ENCODE peak calls at places on chromosomes 6 and 20, in six cellular contexts. One of them, this sample, is unnamed. For H3K27me3 and H3K4me1, the result is how much of the 10 kb centered on the place peaks cover.

GRCh38 chr6:50093938-50094272 is 44.2 kb upstream of the DEFB112 start:
- DNase-seq in adipocyte: no peak
- DNase-seq in aorta: no peak
- DNase-seq in Peyer's patch: no peak
- DNase-seq in GM23248: no peak
- DNase-seq in mammary epithelial cell: no peak
- DNase-seq in this sample: no peak

GRCh38 chr20:58546756-58547526 is 31.7 kb upstream of the APCDD1L start:
- DNase-seq in Peyer's patch: peak
- DNase-seq in GM23248: no peak
- DNase-seq in aorta: no peak
- DNase-seq in adipocyte: no peak
- DNase-seq in mammary epithelial cell: no peak
- DNase-seq in this sample: no peak

GRCh38 chr20:18688676-18689075 is 100.8 kb downstream of the DTD1 start:
- DNase-seq in mammary epithelial cell: no peak
- DNase-seq in Peyer's patch: no peak
- DNase-seq in aorta: no peak
- DNase-seq in adipocyte: no peak
- DNase-seq in GM23248: no peak
- DNase-seq in this sample: no peak

GRCh38 chr6:50143011-50143719 is 93.4 kb upstream of the DEFB112 start:
- DNase-seq in GM23248: no peak
- DNase-seq in Peyer's patch: no peak
- DNase-seq in mammary epithelial cell: no peak
- DNase-seq in aorta: no peak
- DNase-seq in adipocyte: no peak
- DNase-seq in this sample: no peak

GRCh38 chr6:15499591-15499990 is 163.2 kb downstream of the DTNBP1 start:
- DNase-seq in Peyer's patch: no peak
- DNase-seq in mammary epithelial cell: no peak
- DNase-seq in aorta: no peak
- DNase-seq in GM23248: no peak
- DNase-seq in adipocyte: no peak
- DNase-seq in this sample: no peak

GRCh38 chr20:49951160-49951559 is 15.0 kb downstream of the RNF114 start:
- DNase-seq in GM23248: peak
- DNase-seq in mammary epithelial cell: peak
- DNase-seq in aorta: no peak
- DNase-seq in Peyer's patch: no peak
- DNase-seq in adipocyte: peak
- DNase-seq in this sample: no peak

GRCh38 chr6:157557541-157557940 is 176.6 kb downstream of the ZDHHC14 start:
- DNase-seq in GM23248: no peak
- DNase-seq in mammary epithelial cell: no peak
- DNase-seq in aorta: no peak
- DNase-seq in adipocyte: no peak
- DNase-seq in Peyer's patch: peak
- DNase-seq in this sample: no peak

GRCh38 chr6:154672086-154672485 is 61.1 kb upstream of the SCAF8 start:
- DNase-seq in adipocyte: no peak
- DNase-seq in mammary epithelial cell: no peak
- DNase-seq in aorta: no peak
- DNase-seq in Peyer's patch: no peak
- DNase-seq in GM23248: no peak
- DNase-seq in this sample: no peak

GRCh38 chr6:13834762-13835161 is 20.4 kb upstream of the MCUR1 start:
- DNase-seq in adipocyte: no peak
- DNase-seq in mammary epithelial cell: no peak
- DNase-seq in aorta: no peak
- DNase-seq in GM23248: no peak
- DNase-seq in Peyer's patch: no peak
- DNase-seq in this sample: no peak

GRCh38 chr6:142570221-142570671 is 268.4 kb downstream of the ADGRG6 start:
- DNase-seq in mammary epithelial cell: peak
- DNase-seq in GM23248: peak
- DNase-seq in adipocyte: peak
- DNase-seq in Peyer's patch: no peak
- DNase-seq in aorta: no peak
- DNase-seq in this sample: no peak

GRCh38 chr6:10410214-10410873 is 4.5 kb downstream of the TFAP2A start:
- DNase-seq in Peyer's patch: no peak
- DNase-seq in adipocyte: peak
- DNase-seq in mammary epithelial cell: peak
- DNase-seq in aorta: no peak
- DNase-seq in GM23248: no peak
- DNase-seq in this sample: no peak

GRCh38 chr6:85473748-85474147 is 23.9 kb downstream of the NT5E start:
- DNase-seq in mammary epithelial cell: peak
- DNase-seq in Peyer's patch: no peak
- DNase-seq in adipocyte: no peak
- DNase-seq in GM23248: no peak
- DNase-seq in aorta: no peak
- DNase-seq in this sample: no peak

GRCh38 chr6:114569643-114570042 is 226.8 kb upstream of the HS3ST5 start:
- DNase-seq in GM23248: no peak
- DNase-seq in aorta: no peak
- DNase-seq in mammary epithelial cell: no peak
- DNase-seq in Peyer's patch: no peak
- DNase-seq in adipocyte: no peak
- DNase-seq in this sample: no peak

GRCh38 chr6:25942561-25943147 is 12.2 kb upstream of the SLC17A2 start:
- DNase-seq in aorta: no peak
- DNase-seq in adipocyte: peak
- DNase-seq in Peyer's patch: no peak
- DNase-seq in GM23248: peak
- DNase-seq in mammary epithelial cell: peak
- DNase-seq in this sample: no peak

GRCh38 chr6:44416103-44416502 is 28.6 kb downstream of the CDC5L start:
- DNase-seq in Peyer's patch: no peak
- DNase-seq in GM23248: peak
- DNase-seq in adipocyte: no peak
- DNase-seq in aorta: no peak
- DNase-seq in mammary epithelial cell: peak
- DNase-seq in this sample: no peak

GRCh38 chr6:143328885-143329284 is 121.6 kb downstream of the ADAT2 start:
- DNase-seq in adipocyte: no peak
- DNase-seq in mammary epithelial cell: peak
- DNase-seq in GM23248: peak
- DNase-seq in Peyer's patch: no peak
- DNase-seq in aorta: no peak
- DNase-seq in this sample: no peak

GRCh38 chr6:42984924-42985475 is 630 bp downstream of the PPP2R5D start:
- DNase-seq in mammary epithelial cell: no peak
- DNase-seq in Peyer's patch: no peak
- DNase-seq in adipocyte: peak
- DNase-seq in aorta: no peak
- DNase-seq in GM23248: peak
- DNase-seq in this sample: no peak

GRCh38 chr6:166588691-166589333 is 2.3 kb upstream of the RAMACL start:
- DNase-seq in mammary epithelial cell: no peak
- DNase-seq in GM23248: peak
- DNase-seq in aorta: no peak
- DNase-seq in adipocyte: peak
- DNase-seq in Peyer's patch: peak
- DNase-seq in this sample: no peak

GRCh38 chr20:47557218-47557617 is 55.5 kb downstream of the NCOA3 start:
- DNase-seq in GM23248: no peak
- DNase-seq in mammary epithelial cell: no peak
- DNase-seq in Peyer's patch: no peak
- DNase-seq in adipocyte: no peak
- DNase-seq in aorta: no peak
- DNase-seq in this sample: no peak

GRCh38 chr6:150813993-150814359 is 51.5 kb upstream of the MTHFD1L start:
- DNase-seq in aorta: no peak
- DNase-seq in adipocyte: peak
- DNase-seq in Peyer's patch: no peak
- DNase-seq in mammary epithelial cell: peak
- DNase-seq in GM23248: peak
- DNase-seq in this sample: no peak

GRCh38 chr6:165042912-165043311 is 266.5 kb downstream of the C6orf118 start:
- DNase-seq in mammary epithelial cell: no peak
- DNase-seq in Peyer's patch: no peak
- DNase-seq in aorta: no peak
- DNase-seq in GM23248: no peak
- DNase-seq in adipocyte: no peak
- DNase-seq in this sample: no peak

GRCh38 chr6:112308476-112308875 is 38.7 kb upstream of the RFPL4B start:
- DNase-seq in aorta: no peak
- DNase-seq in mammary epithelial cell: no peak
- DNase-seq in Peyer's patch: no peak
- DNase-seq in adipocyte: no peak
- DNase-seq in GM23248: peak
- DNase-seq in this sample: peak

GRCh38 chr6:116511424-116512131 is at the start of gene CALHM5:
- DNase-seq in Peyer's patch: no peak
- DNase-seq in mammary epithelial cell: peak
- DNase-seq in aorta: peak
- DNase-seq in GM23248: peak
- DNase-seq in adipocyte: peak
- DNase-seq in this sample: peak

GRCh38 chr20:23412026-23412425 is 9.3 kb downstream of the NAPB start:
- DNase-seq in mammary epithelial cell: no peak
- DNase-seq in adipocyte: peak
- DNase-seq in aorta: no peak
- DNase-seq in GM23248: peak
- DNase-seq in Peyer's patch: no peak
- DNase-seq in this sample: no peak

GRCh38 chr6:148435386-148435785 is 92.7 kb downstream of the SASH1 start:
- DNase-seq in mammary epithelial cell: no peak
- DNase-seq in adipocyte: peak
- DNase-seq in aorta: no peak
- DNase-seq in GM23248: peak
- DNase-seq in Peyer's patch: no peak
- DNase-seq in this sample: no peak

GRCh38 chr20:21507275-21508229 is 6.3 kb downstream of the NKX2-2 start:
- DNase-seq in mammary epithelial cell: no peak
- DNase-seq in aorta: peak
- DNase-seq in Peyer's patch: no peak
- DNase-seq in adipocyte: no peak
- DNase-seq in GM23248: no peak
- DNase-seq in this sample: no peak
- H3K27me3 ChIP-seq in mammary epithelial cell: under half
- H3K27me3 ChIP-seq in aorta: under half
- H3K27me3 ChIP-seq in Peyer's patch: half or more
- H3K27me3 ChIP-seq in adipocyte: half or more
- H3K27me3 ChIP-seq in GM23248: half or more
- H3K27me3 ChIP-seq in this sample: half or more

DNA sequence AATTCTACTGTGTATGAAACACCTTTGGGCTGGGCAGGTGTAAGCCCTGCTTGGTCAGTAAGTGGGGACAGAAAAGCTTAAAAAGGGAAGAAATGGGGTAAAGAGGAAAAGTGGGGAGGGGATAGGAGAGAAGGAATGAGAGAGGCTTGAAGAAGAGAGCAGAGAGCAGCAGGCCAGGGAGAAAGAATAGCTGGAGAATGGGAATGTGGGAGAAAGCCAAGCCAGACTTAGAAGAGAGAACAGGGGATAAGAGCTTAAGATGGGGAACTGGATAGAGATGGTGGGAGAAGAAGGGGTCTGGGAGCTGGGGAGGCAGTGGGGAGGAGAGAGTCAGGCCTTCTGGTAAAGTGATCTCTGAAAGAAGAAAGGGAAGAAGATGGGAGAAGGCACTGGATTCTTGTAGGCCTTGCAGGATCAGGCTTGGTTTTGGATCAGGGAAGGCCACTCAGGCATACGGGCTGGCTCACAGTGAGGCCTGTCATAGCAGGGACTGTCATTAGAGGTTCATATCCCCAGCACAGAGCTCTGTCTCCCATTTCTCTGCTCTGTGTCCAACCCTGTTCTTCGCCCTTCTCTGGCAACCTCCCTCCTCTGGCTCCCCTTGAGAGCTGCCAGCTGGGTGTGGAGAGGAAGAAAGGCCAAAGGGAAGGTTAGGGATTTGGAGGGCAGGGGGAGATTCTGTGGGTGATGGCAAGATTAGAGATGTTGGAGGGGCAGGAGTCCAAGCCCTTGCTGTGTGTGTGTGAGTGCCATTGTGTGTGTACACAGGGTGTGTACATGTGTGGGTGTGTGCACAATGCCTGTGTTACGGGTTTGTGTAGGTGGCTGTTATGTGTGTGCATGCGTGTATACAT is 9.3 kb downstream of the SYNGAP1 start:
- DNase-seq in aorta: no peak
- DNase-seq in adipocyte: no peak
- DNase-seq in GM23248: no peak
- DNase-seq in Peyer's patch: no peak
- DNase-seq in mammary epithelial cell: no peak
- DNase-seq in this sample: no peak
- H3K4me1 ChIP-seq in aorta: under half
- H3K4me1 ChIP-seq in adipocyte: under half
- H3K4me1 ChIP-seq in GM23248: under half
- H3K4me1 ChIP-seq in Peyer's patch: half or more
- H3K4me1 ChIP-seq in mammary epithelial cell: under half
- H3K4me1 ChIP-seq in this sample: under half

GRCh38 chr6:35494161-35494563 is 2.7 kb downstream of the TEAD3 start:
- DNase-seq in Peyer's patch: no peak
- DNase-seq in mammary epithelial cell: no peak
- DNase-seq in aorta: no peak
- DNase-seq in adipocyte: peak
- DNase-seq in GM23248: peak
- DNase-seq in this sample: no peak
- H3K4me3 ChIP-seq in Peyer's patch: no peak
- H3K4me3 ChIP-seq in mammary epithelial cell: no peak
- H3K4me3 ChIP-seq in aorta: peak
- H3K4me3 ChIP-seq in adipocyte: peak
- H3K4me3 ChIP-seq in GM23248: no peak
- H3K4me3 ChIP-seq in this sample: no peak

GRCh38 chr20:63264002-63264401 is 8.6 kb upstream of the ARFGAP1 start:
- DNase-seq in GM23248: no peak
- DNase-seq in adipocyte: no peak
- DNase-seq in mammary epithelial cell: no peak
- DNase-seq in Peyer's patch: no peak
- DNase-seq in aorta: no peak
- DNase-seq in this sample: no peak

GRCh38 chr20:63267681-63268080 is 4.9 kb upstream of the ARFGAP1 start:
- DNase-seq in Peyer's patch: no peak
- DNase-seq in adipocyte: peak
- DNase-seq in aorta: no peak
- DNase-seq in GM23248: no peak
- DNase-seq in mammary epithelial cell: no peak
- DNase-seq in this sample: no peak

GRCh38 chr20:63261808-63262528 is 7.7 kb upstream of the NKAIN4 start:
- DNase-seq in mammary epithelial cell: no peak
- DNase-seq in adipocyte: no peak
- DNase-seq in GM23248: no peak
- DNase-seq in aorta: no peak
- DNase-seq in Peyer's patch: no peak
- DNase-seq in this sample: no peak

GRCh38 chr20:63265891-63266515 is 6.6 kb upstream of the ARFGAP1 start:
- DNase-seq in Peyer's patch: no peak
- DNase-seq in adipocyte: peak
- DNase-seq in GM23248: peak
- DNase-seq in mammary epithelial cell: no peak
- DNase-seq in aorta: no peak
- DNase-seq in this sample: no peak

DNA sequence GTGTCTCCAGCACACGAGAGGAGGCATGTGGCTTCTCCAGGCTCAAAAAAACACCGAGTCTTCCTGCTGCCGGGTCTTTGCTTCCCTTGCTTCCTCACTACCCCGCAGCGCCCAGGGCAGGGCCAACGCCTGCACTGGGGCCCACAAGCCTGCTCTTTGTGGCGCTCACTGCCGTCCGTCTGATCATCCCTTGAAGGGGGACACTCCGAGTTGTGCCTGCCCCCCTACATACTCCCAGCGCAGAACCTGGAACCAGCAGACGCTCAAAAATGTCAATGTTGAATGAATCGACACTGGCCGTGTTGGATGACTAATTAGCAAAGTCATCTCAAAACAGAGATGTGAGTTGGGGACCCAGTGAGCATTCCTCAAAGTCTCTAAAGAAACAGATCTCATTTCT is 8.1 kb upstream of the ARFGAP1 start:
- DNase-seq in Peyer's patch: no peak
- DNase-seq in adipocyte: no peak
- DNase-seq in GM23248: no peak
- DNase-seq in aorta: no peak
- DNase-seq in mammary epithelial cell: no peak
- DNase-seq in this sample: no peak
- H3K27me3 ChIP-seq in Peyer's patch: under half
- H3K27me3 ChIP-seq in adipocyte: under half
- H3K27me3 ChIP-seq in GM23248: under half
- H3K27me3 ChIP-seq in aorta: under half
- H3K27me3 ChIP-seq in mammary epithelial cell: under half
- H3K27me3 ChIP-seq in this sample: half or more